ENCODE peak calls at places on chromosomes 11 and 22, in six cellular contexts. N, P, S, H, W and O are unnamed samples.

GRCh38 chr22:43570531-43571144 is 158.8 kb downstream of the MPPED1 start:
- DNase-seq in H (no peak), S (no peak), N (no peak), P (no peak), W (no peak), O (no peak)

GRCh38 chr11:6856871-6857270 is 6.0 kb upstream of the OR10A2 start:
- DNase-seq in H (no peak), P (peak; percentile 34), S (no peak), N (no peak), W (no peak), O (no peak)

GRCh38 chr11:110074499-110074898 is 18.7 kb upstream of the ZC3H12C start:
- DNase-seq in H (no peak), N (no peak), S (no peak), W (no peak), P (no peak), O (no peak)

GRCh38 chr22:36981247-36981775 is 37.9 kb downstream of the TST start:
- DNase-seq in H (no peak), W (no peak), N (no peak), P (no peak), S (no peak), O (no peak)

GRCh38 chr11:60211206-60211605 is 28.3 kb upstream of the MS4A6A start:
- DNase-seq in W (no peak), S (no peak), N (no peak), H (no peak), P (no peak), O (no peak)

GRCh38 chr22:23156286-23156685 is 11.0 kb downstream of the RAB36 start:
- DNase-seq in S (no peak), P (no peak), H (no peak), W (no peak), N (no peak), O (no peak)

GRCh38 chr11:126140932-126141291 is 70.5 kb downstream of the RPUSD4 start:
- DNase-seq in H (no peak), S (no peak), N (peak; percentile 82), W (peak; percentile 72), P (peak; percentile 81), O (peak; percentile 43)

GRCh38 chr22:46036558-46037408 is 59.8 kb upstream of the WNT7B start:
- DNase-seq in H (peak; percentile 48), S (no peak), W (no peak), P (peak; percentile 58), N (no peak), O (no peak)

GRCh38 chr22:38843716-38844660 is at the start of gene NPTXR:
- DNase-seq in H (peak; percentile 59), N (no peak), S (no peak), P (peak; percentile 81), W (peak; percentile 67), O (no peak)

GRCh38 chr11:128468106-128468505 is 119.3 kb downstream of the ETS1 start:
- DNase-seq in S (no peak), P (peak; percentile 61), H (no peak), W (no peak), N (no peak), O (no peak)
- H3K4me3 ChIP-seq in S (no peak overlapping the region), P (no peak overlapping the region), H (no peak overlapping the region), W (no peak overlapping the region), N (no peak overlapping the region), O (no peak overlapping the region)

GRCh38 chr11:78034623-78035022 is 11.5 kb upstream of the KCTD14 start:
- DNase-seq in N (no peak), W (no peak), S (no peak), P (no peak), H (no peak), O (no peak)
- TF ChIP-seq CTCF in N (no peak), W (no peak), S (no peak), P (no peak), H (no peak), O (no peak)

DNA sequence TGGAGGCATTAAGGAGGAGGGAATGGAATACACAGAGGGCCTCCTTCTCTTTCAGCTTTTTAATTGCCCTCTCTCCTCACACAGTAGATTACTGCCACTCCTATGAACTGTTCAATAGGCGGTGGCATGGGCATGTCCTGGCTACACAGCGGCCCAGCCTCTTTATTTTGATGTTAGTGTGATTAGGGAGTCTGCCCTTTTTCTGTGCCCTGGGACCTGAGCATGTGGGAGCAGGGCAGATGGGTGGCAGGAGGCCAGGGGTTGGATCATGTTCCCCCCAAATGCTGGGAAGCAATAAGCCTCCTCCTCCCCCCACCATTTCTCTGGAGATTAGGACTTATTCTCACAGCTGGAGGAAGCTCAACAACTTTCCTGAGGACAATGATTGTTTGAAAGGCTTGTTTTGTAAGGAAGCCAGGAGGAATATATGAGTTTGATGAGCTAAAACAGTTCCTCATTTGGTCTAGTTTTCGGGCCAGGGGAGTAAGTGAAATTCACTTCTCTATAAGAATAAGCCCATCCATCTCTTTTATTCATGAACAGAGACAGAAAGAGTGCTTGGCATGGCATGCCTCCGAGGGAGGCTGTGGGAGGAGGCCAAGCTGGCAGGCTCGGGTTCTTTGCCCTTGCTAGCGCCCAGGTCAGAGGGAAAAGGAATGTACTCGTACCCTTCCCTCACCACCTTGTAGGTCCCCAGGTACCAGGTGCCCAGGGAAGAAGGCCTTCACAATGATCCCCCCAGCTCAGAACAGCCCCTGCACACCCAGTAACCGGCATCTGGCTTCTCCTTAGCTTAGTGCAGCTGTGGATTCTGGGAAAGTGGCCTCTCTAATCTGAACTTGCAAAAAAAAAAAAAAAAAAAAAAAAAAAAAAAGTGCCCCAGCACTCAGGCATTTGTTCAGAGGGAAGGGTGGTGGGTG is 1.0 kb downstream of the HEPN1 start:
- DNase-seq in P (no peak), S (no peak), H (no peak), N (no peak), W (no peak), O (no peak)
- H3K4me3 ChIP-seq in P (no peak overlapping the region), S (no peak overlapping the region), H (no peak overlapping the region), N (peak overlapping the region; percentile 52), W (peak overlapping the region; percentile 59), O (peak overlapping the region; percentile 35)

GRCh38 chr22:30947821-30948454 is 20.6 kb downstream of the MORC2 start:
- DNase-seq in N (no peak), P (peak; percentile 73), H (peak; percentile 49), S (no peak), W (no peak), O (peak; percentile 54)
- TF ChIP-seq CTCF in N (peak; percentile 76), P (peak; percentile 47), H (no peak), S (peak; percentile 52), W (peak; percentile 65), O (peak; percentile 65)

GRCh38 chr11:134331565-134332188 is at the start of gene GLB1L2:
- DNase-seq in S (no peak), H (peak; percentile 37), P (peak; percentile 67), W (peak; percentile 24), N (no peak), O (no peak)

GRCh38 chr11:134332189-134332631 is 422 bp downstream of the GLB1L2 start:
- DNase-seq in P (no peak), S (no peak), H (no peak), N (no peak), W (no peak), O (no peak)

GRCh38 chr11:134333312-134333711 is 1.5 kb downstream of the GLB1L2 start:
- DNase-seq in W (no peak), P (peak; percentile 29), H (no peak), S (no peak), N (no peak), O (no peak)

GRCh38 chr11:134332782-134333181 is 994 bp downstream of the GLB1L2 start:
- DNase-seq in H (no peak), N (no peak), P (no peak), S (no peak), W (no peak), O (no peak)

GRCh38 chr11:134330611-134331564 is 900 bp upstream of the GLB1L2 start:
- DNase-seq in H (no peak), P (peak; percentile 11), N (no peak), S (no peak), W (no peak), O (no peak)
- H3K4me3 ChIP-seq in H (no peak overlapping the region), P (peak overlapping the region; percentile 19), N (peak overlapping the region; percentile 54), S (no peak overlapping the region), W (peak overlapping the region; percentile 74), O (peak overlapping the region; percentile 29)

DNA sequence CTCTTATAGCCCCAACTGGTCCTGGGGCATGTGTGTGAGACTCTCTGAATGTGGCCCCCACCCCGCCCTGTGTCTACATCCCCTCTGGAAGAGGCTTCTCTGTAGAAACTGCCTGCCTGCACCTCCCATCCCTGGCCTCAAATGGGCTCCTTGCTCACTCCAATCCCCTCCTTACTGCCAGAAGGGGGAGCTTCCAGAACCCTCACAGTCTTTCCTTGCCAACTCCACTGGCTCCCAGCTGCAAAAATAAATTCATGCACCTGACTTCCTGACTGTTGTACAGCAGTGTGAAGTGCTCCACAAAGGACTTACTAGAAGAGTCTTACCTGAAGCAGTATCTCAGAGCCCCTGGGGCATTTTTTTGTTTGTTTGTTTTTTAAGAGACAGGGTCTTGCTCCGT is 15.2 kb upstream of the SERPIND1 start:
- DNase-seq in S (no peak), N (no peak), P (no peak), H (peak; percentile 10), W (no peak), O (no peak)
- TF ChIP-seq CTCF in S (no peak), N (no peak), P (no peak), H (peak; percentile 8), W (no peak), O (no peak)

GRCh38 chr11:92527467-92527866 is 302.8 kb downstream of the FAT3 start:
- DNase-seq in W (no peak), N (no peak), S (no peak), H (no peak), P (no peak), O (no peak)
- H3K4me3 ChIP-seq in W (no peak overlapping the region), N (no peak overlapping the region), S (no peak overlapping the region), H (no peak overlapping the region), P (no peak overlapping the region), O (no peak overlapping the region)

GRCh38 chr11:26331911-26332571 is at the start of gene ANO3:
- DNase-seq in W (peak; percentile 20), H (no peak), N (no peak), S (peak; percentile 18), P (peak; percentile 93), O (peak; percentile 84)
- TF ChIP-seq CTCF in W (peak; percentile 23), H (no peak), N (peak; percentile 52), S (peak; percentile 70), P (peak; percentile 59), O (peak; percentile 80)

DNA sequence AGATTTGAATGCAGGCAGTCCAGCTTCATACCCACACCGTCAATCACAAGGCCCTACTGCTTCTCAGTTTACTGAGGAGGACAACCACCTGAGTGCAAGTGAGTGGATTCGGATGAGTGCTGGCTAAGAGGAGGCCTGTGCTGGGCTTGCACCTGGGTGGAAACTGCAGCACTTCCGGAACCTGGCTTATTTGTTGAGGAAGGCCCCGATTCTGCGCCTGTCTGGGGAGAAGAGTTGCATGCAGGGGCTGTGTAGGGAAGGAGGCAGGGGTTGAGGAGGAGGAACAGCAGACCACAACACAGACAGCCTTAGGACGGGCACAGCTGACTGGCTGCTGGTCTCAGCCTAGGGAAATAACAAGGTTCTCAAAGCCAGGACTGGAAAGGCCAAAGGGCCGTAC is 20.8 kb downstream of the ABTB2 start:
- DNase-seq in W (no peak), P (no peak), H (peak; percentile 35), N (no peak), S (no peak), O (no peak)
- H3K4me3 ChIP-seq in W (no peak overlapping the region), P (no peak overlapping the region), H (no peak overlapping the region), N (no peak overlapping the region), S (no peak overlapping the region), O (no peak overlapping the region)